ENCODE peak calls at places on chromosomes 2 and 18, in five cellular contexts. N is PC-3, G is Peyer's patch, K is transverse colon, L is PC-9. D is an unnamed sample. For H3K27me3 and H3K4me1, the result is how much of the 10 kb centered on the place peaks cover.

GRCh38 chr18:65352183-65352582 is 398.6 kb upstream of the CDH7 start:
- DNase-seq in N (peak), L (no peak), K (no peak), G (no peak), D (no peak)

GRCh38 chr2:206095925-206096324 is 10.0 kb upstream of the INO80D start:
- DNase-seq in G (no peak), N (no peak), K (no peak), L (no peak), D (no peak)

GRCh38 chr2:84281510-84281909 is 177.6 kb downstream of the SUCLG1 start:
- DNase-seq in K (no peak), L (no peak), N (no peak), G (no peak), D (no peak)

GRCh38 chr2:42906557-42907380 is 114.4 kb upstream of the HAAO start:
- DNase-seq in L (peak), G (no peak), K (peak), N (no peak), D (peak)

GRCh38 chr2:37672104-37672869 is 845 bp upstream of the CDC42EP3 start:
- DNase-seq in K (peak), L (peak), G (peak), N (peak), D (peak)

GRCh38 chr2:147865560-147865959 is 20.7 kb downstream of the ACVR2A start:
- DNase-seq in N (peak), L (no peak), K (no peak), G (no peak), D (no peak)

GRCh38 chr18:78995740-78996395 is 16.2 kb downstream of the SALL3 start:
- DNase-seq in L (no peak), K (no peak), N (no peak), G (no peak), D (no peak)

GRCh38 chr18:62281684-62282083 is 43.4 kb upstream of the TNFRSF11A start:
- DNase-seq in G (no peak), N (peak), K (no peak), L (no peak), D (no peak)

GRCh38 chr2:189402932-189403331 is 38.3 kb upstream of the WDR75 start:
- DNase-seq in K (no peak), N (peak), L (no peak), G (no peak), D (no peak)

GRCh38 chr2:218074031-218074430 is 5.0 kb downstream of the RUFY4 start:
- DNase-seq in N (peak), G (no peak), K (peak), L (peak), D (peak)

GRCh38 chr2:136527560-136527959 is 237.8 kb upstream of the THSD7B start:
- DNase-seq in K (no peak), N (peak), G (no peak), L (no peak), D (no peak)

GRCh38 chr2:174180165-174180724 is 68.1 kb downstream of the OLA1 start:
- DNase-seq in N (peak), G (no peak), L (no peak), K (no peak), D (no peak)

GRCh38 chr2:24021122-24021998 is 11.5 kb downstream of the MFSD2B start:
- DNase-seq in G (no peak), N (peak), K (peak), L (peak), D (peak)

GRCh38 chr18:79789091-79789891 is 8.4 kb upstream of the KCNG2 start:
- DNase-seq in L (no peak), G (no peak), K (no peak), N (no peak), D (no peak)

GRCh38 chr2:147657086-147658000 is 187.5 kb upstream of the ACVR2A start:
- DNase-seq in G (no peak), K (no peak), N (no peak), L (no peak), D (no peak)

GRCh38 chr2:158395166-158395565 is 61.4 kb downstream of the CCDC148 start:
- DNase-seq in N (no peak), K (no peak), L (no peak), G (no peak), D (peak)

GRCh38 chr18:49751427-49752094 is 61.8 kb downstream of the ACAA2 start:
- DNase-seq in K (no peak), L (no peak), G (no peak), N (no peak), D (no peak)

GRCh38 chr2:207254526-207255464 is 89.0 kb upstream of the KLF7 start:
- DNase-seq in K (no peak), L (peak), G (no peak), N (peak), D (no peak)

GRCh38 chr2:237486819-237487448 is at the start of gene MLPH:
- DNase-seq in L (peak), K (peak), N (peak), G (no peak), D (peak)

GRCh38 chr2:66555076-66555475 is 120.2 kb downstream of the MEIS1 start:
- DNase-seq in K (no peak), G (no peak), N (no peak), L (no peak), D (no peak)

GRCh38 chr18:13613099-13613498 is 113.3 kb downstream of the FAM210A start:
- DNase-seq in G (no peak), L (no peak), K (no peak), N (no peak), D (no peak)

GRCh38 chr18:13612111-13612997 is 114.0 kb downstream of the FAM210A start:
- DNase-seq in K (peak), N (no peak), L (no peak), G (peak), D (peak)

GRCh38 chr18:13611058-13611615 is 115.2 kb downstream of the FAM210A start:
- DNase-seq in N (no peak), G (peak), L (no peak), K (peak), D (no peak)

GRCh38 chr18:13610517-13610916 is 115.8 kb downstream of the FAM210A start:
- DNase-seq in L (no peak), G (no peak), N (no peak), K (no peak), D (no peak)

GRCh38 chr18:13611616-13612110 is 114.7 kb downstream of the FAM210A start:
- DNase-seq in N (no peak), G (peak), K (no peak), L (no peak), D (no peak)
- H3K27me3 ChIP-seq in N (half or more), G (under half), K (under half), L (half or more), D (under half)

DNA sequence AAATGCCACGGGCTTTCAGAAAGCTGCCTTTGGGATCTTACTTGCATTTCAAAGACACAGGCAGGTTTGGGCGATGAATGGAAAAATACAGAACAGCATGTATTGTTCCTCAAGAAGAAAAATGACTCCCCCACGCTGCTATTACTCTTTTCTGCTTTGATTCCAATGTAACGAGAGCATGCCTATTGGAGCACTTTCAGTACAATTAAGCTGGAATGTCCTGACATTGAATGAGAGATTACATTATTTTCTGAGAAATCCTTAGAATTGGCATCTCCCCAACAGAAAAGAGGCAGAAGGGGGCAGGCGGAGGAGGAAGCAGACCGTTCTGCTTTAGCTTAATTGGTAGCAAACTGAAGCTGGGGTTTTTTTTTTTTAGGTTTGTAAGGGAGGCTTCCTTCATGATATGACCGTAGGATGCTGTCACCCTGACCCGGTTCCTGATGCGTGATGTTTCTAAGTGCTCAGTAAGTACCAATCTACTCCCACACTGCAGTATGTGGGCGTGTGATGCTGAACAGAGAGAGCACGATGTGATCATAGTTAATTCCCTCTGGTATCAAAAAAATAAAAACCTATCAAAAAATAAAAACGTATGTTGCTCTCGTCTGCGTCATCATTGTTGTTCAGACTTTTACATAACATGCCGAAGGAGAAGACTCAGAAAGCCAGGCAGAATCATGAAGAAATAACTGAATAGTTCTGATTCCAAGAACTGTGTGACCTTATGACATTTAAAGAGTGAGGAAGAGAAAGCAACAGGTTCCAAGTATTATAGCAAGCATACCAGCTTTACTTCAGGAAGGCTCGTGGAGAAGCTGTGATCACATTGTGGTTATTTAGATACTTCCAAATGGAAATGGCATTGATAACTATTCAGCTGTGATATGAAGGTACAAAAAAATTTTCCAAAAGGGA is 40.5 kb downstream of the LONRF2 start:
- DNase-seq in K (no peak), L (no peak), G (no peak), N (no peak), D (no peak)
- TF ChIP-seq CTCF in K (no peak), L (no peak), G (no peak), N (no peak), D (no peak)

GRCh38 chr2:60351802-60352201 is 201.7 kb downstream of the BCL11A start:
- DNase-seq in L (no peak), G (peak), K (no peak), N (no peak), D (no peak)

GRCh38 chr2:60353406-60353800 is 200.1 kb downstream of the BCL11A start:
- DNase-seq in L (no peak), G (peak), K (peak), N (no peak), D (no peak)

GRCh38 chr2:60350791-60351190 is 202.7 kb downstream of the BCL11A start:
- DNase-seq in K (no peak), N (no peak), L (no peak), G (peak), D (no peak)

GRCh38 chr2:60352491-60353405 is 200.7 kb downstream of the BCL11A start:
- DNase-seq in N (no peak), L (no peak), G (peak), K (peak), D (no peak)

DNA sequence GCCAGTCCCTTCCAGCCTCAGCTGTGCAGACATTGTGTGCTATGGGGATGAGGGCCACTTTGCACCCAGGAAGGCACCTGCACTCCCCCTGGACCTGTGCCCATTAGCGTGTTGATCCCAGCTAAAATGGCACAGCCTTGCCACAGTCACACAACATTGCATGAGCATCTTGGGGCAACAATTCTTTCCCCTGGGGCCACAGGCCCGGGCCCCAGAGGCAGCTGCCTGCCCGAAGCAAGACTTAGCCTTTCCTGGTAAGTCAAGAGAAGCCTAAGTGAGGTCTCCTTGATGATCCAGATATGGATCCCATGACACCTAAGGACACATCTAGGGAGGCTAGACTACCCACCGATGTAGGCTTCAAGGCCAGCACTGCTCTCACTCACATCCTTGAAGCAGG is 202.1 kb downstream of the BCL11A start:
- DNase-seq in K (no peak), G (no peak), L (no peak), N (no peak), D (no peak)
- H3K4me1 ChIP-seq in K (under half), G (under half), L (under half), N (under half), D (under half)

DNA sequence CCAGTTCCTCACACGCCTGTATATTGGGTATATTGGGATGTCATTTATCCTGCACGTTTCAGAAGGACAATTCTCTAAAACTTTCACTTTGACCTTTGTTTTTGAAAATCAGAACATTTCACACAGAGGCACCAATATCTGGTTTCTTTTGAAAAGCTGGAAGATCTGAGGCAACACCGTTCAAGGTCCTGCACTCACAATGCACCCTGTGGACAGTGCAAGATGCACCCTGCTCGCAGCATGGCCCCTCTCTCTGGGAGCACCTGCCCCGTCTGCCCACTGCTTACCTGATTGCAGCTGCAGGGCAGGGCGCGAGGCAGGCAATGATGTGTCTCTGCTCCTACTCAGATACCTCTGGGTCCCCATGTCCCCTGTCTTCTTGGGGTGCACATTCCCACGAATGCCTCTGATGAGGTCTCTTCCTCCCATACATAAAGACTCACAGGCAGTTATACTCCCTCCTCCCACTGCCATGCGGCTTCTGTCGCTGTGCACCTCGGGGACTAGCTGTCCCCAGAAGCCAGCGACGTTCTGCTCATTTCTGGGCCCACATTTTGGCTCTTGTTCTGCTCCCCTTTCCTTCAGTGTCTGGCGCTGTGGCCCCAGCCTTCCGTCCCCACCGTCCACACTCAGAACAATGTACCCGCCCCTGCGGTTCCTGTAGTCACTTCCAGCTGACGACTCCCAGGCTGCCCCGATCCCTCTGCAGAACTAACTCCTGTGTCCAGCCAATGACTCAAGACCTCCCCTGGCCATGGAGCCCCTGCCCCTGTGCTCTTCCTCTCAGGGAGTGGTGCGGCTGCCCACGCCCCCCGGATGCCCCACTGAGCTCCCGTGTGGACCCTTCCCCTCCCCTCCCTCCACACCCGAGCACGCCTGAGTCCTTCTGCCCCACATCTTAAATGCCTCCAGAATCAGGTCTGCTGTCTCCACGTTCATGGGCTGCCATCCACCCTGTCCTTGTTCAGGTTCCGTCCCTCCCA is at the start of gene OR6B3:
- DNase-seq in K (no peak), G (no peak), N (no peak), L (no peak), D (no peak)
- H3K27me3 ChIP-seq in K (half or more), G (under half), N (half or more), L (half or more), D (half or more)

GRCh38 chr18:26185267-26185666 is 41.0 kb upstream of the TAF4B start:
- DNase-seq in N (peak), K (no peak), L (no peak), G (no peak), D (no peak)
- TF ChIP-seq CTCF in N (peak), K (no peak), L (peak), G (no peak), D (no peak)

GRCh38 chr2:54574107-54574859 is 118.2 kb downstream of the SPTBN1 start:
- DNase-seq in K (peak), N (peak), L (peak), G (peak), D (peak)
- H3K4me1 ChIP-seq in K (half or more), N (half or more), L (half or more), G (half or more), D (half or more)

D was measured in stomach.